ENCODE peak calls at places on chromosomes 3 and 15, in four cellular contexts. X is LoVo, I is retina, G is fibroblast of mammary gland. Q is an unnamed sample.

GRCh38 chr15:55279746-55280351 is 9.8 kb downstream of the RAB27A start:
- DNase-seq in G (peak), I (no peak), X (peak), Q (no peak)

GRCh38 chr3:126127452-126127851 is 43.5 kb upstream of the SLC41A3 start:
- DNase-seq in I (no peak), X (no peak), G (no peak), Q (no peak)

GRCh38 chr15:31206386-31207174 is 105.1 kb upstream of the TRPM1 start:
- DNase-seq in G (no peak), X (no peak), I (no peak), Q (no peak)

GRCh38 chr3:114586119-114586518 is 292.3 kb downstream of the TIGIT start:
- DNase-seq in G (no peak), X (no peak), I (no peak), Q (no peak)

GRCh38 chr15:37425541-37425940 is 325.2 kb upstream of the MEIS2 start:
- DNase-seq in G (no peak), I (no peak), X (no peak), Q (no peak)

GRCh38 chr15:62618432-62618831 is 424.1 kb upstream of the TPM1 start:
- DNase-seq in G (peak), X (no peak), I (no peak), Q (no peak)

GRCh38 chr3:152554980-152555379 is 280.0 kb upstream of the P2RY1 start:
- DNase-seq in I (no peak), G (peak), X (no peak), Q (no peak)

GRCh38 chr15:47439870-47440155 is 277.5 kb upstream of the SEMA6D start:
- DNase-seq in I (no peak), X (no peak), G (no peak), Q (no peak)

GRCh38 chr3:141382571-141382970 is 14.3 kb downstream of the ZBTB38 start:
- DNase-seq in X (no peak), G (no peak), I (no peak), Q (no peak)

GRCh38 chr15:66723826-66724731 is 22.0 kb downstream of the SMAD6 start:
- DNase-seq in G (peak), X (no peak), I (no peak), Q (no peak)

GRCh38 chr15:84671211-84671610 is 13.2 kb upstream of the NMB start:
- DNase-seq in G (peak), X (no peak), I (no peak), Q (no peak)

GRCh38 chr3:52053307-52054304 is 2.8 kb downstream of the DUSP7 start:
- DNase-seq in I (no peak), G (peak), X (no peak), Q (no peak)

GRCh38 chr3:138834359-138835176 is at the start of gene PIK3CB:
- DNase-seq in I (peak), G (peak), X (peak), Q (peak)

GRCh38 chr3:151166161-151166560 is 36.9 kb downstream of the GPR171 start:
- DNase-seq in X (no peak), G (peak), I (no peak), Q (no peak)

GRCh38 chr3:170835346-170835745 is 34.6 kb downstream of the RPL22L1 start:
- DNase-seq in I (peak), X (no peak), G (no peak), Q (no peak)

GRCh38 chr3:66236281-66236680 is 15.5 kb downstream of the SLC25A26 start:
- DNase-seq in I (peak), X (no peak), G (peak), Q (no peak)

GRCh38 chr3:71175722-71176365 is 407.7 kb downstream of the FOXP1 start:
- DNase-seq in X (no peak), G (no peak), I (no peak), Q (no peak)

GRCh38 chr3:159669024-159669476 is 319.6 kb upstream of the IL12A start:
- DNase-seq in X (peak), I (no peak), G (peak), Q (no peak)

GRCh38 chr15:52144656-52145055 is 32.1 kb upstream of the BCL2L10 start:
- DNase-seq in I (no peak), G (peak), X (no peak), Q (no peak)

GRCh38 chr3:141895731-141896130 is 19.3 kb downstream of the ATP1B3 start:
- DNase-seq in I (no peak), X (no peak), G (no peak), Q (no peak)

GRCh38 chr3:16975083-16975482 is 90.3 kb downstream of the PLCL2 start:
- DNase-seq in I (no peak), G (peak), X (no peak), Q (no peak)

GRCh38 chr3:154428369-154429206 is 1.4 kb downstream of the GPR149 start:
- DNase-seq in X (no peak), I (peak), G (no peak), Q (no peak)

GRCh38 chr15:42348083-42348482 is 11.2 kb upstream of the CAPN3 start:
- DNase-seq in G (peak), X (no peak), I (no peak), Q (no peak)

Q was measured in central memory CD8-positive, alpha-beta T cell.